ENCODE peak calls at places on chromosomes 4 and X, in six cellular contexts. G is NCI-H524, D is cerebellar cortex, S is endothelial cell, E is cardiac fibroblast, O is sigmoid colon. U is an unnamed sample.

GRCh38 chrX:39652336-39652735 is 445.4 kb downstream of the BCOR start:
- DNase-seq in D (peak; percentile 12), G (peak; percentile 43), O (no peak), E (peak; percentile 25), S (peak; percentile 10), U (peak; percentile 50)

GRCh38 chr4:110193822-110194761 is 4.3 kb downstream of the ELOVL6 start:
- DNase-seq in E (peak; percentile 98), S (peak; percentile 56), D (peak; percentile 93), O (peak; percentile 83), G (peak; percentile 51), U (peak; percentile 95)

GRCh38 chrX:17655232-17656034 is 81.9 kb upstream of the SCML1 start:
- DNase-seq in D (no peak), S (peak; percentile 8), E (no peak), G (no peak), O (no peak), U (no peak)

GRCh38 chrX:54808109-54808604 is 612 bp downstream of the MAGED2 start:
- DNase-seq in D (peak; percentile 72), O (peak; percentile 86), G (peak; percentile 92), E (no peak), S (peak; percentile 58), U (peak; percentile 74)

GRCh38 chr4:13922873-13923645 is 295.5 kb upstream of the BOD1L1 start:
- DNase-seq in G (no peak), D (no peak), E (no peak), S (no peak), O (no peak), U (no peak)

GRCh38 chr4:36278789-36279188 is 2.6 kb upstream of the DTHD1 start:
- DNase-seq in G (no peak), E (no peak), S (no peak), O (no peak), D (no peak), U (no peak)

GRCh38 chr4:130808492-130808891 is 1712.5 kb downstream of the C4orf33 start:
- DNase-seq in S (peak; percentile 9), D (no peak), E (peak; percentile 6), G (no peak), O (no peak), U (peak; percentile 26)

GRCh38 chr4:2260336-2261109 is 1.4 kb downstream of the MXD4 start:
- DNase-seq in O (peak; percentile 74), E (no peak), G (no peak), D (no peak), S (no peak), U (no peak)

GRCh38 chr4:103482471-103482870 is 237.3 kb downstream of the TACR3 start:
- DNase-seq in D (no peak), O (no peak), E (no peak), G (no peak), S (no peak), U (no peak)

GRCh38 chrX:40877869-40878268 is 142.5 kb upstream of the MED14 start:
- DNase-seq in O (no peak), E (peak; percentile 36), G (no peak), D (no peak), S (no peak), U (peak; percentile 11)

GRCh38 chr4:25756503-25756902 is 100.9 kb downstream of the SLC34A2 start:
- DNase-seq in O (no peak), D (no peak), S (no peak), E (no peak), G (no peak), U (no peak)

GRCh38 chr4:54794033-54794432 is 136.3 kb downstream of the KIT start:
- DNase-seq in S (no peak), D (no peak), O (no peak), E (no peak), G (no peak), U (no peak)

GRCh38 chr4:142435599-142436235 is 410.4 kb downstream of the INPP4B start:
- DNase-seq in E (no peak), O (no peak), G (peak; percentile 52), S (no peak), D (peak; percentile 26), U (peak; percentile 56)

GRCh38 chr4:82896755-82897154 is 3.8 kb upstream of the THAP9 start:
- DNase-seq in O (no peak), E (no peak), G (no peak), S (no peak), D (no peak), U (no peak)

GRCh38 chrX:120125444-120125843 is 9.7 kb upstream of the RHOXF1 start:
- DNase-seq in O (no peak), G (no peak), E (peak; percentile 2), D (no peak), S (no peak), U (no peak)

GRCh38 chr4:17463606-17464005 is 48.3 kb downstream of the QDPR start:
- DNase-seq in G (no peak), O (no peak), S (no peak), D (no peak), E (no peak), U (no peak)

GRCh38 chr4:73676881-73677323 is 56.7 kb upstream of the RASSF6 start:
- DNase-seq in D (no peak), S (no peak), O (no peak), E (peak; percentile 65), G (no peak), U (no peak)

GRCh38 chrX:104172121-104172520 is 5.9 kb downstream of the FAM199X start:
- DNase-seq in S (no peak), G (no peak), E (no peak), O (no peak), D (no peak), U (no peak)

GRCh38 chrX:104254442-104255115 is at the start of gene ESX1:
- DNase-seq in S (peak; percentile 6), D (no peak), E (no peak), O (no peak), G (peak; percentile 15), U (no peak)

GRCh38 chr4:164997324-164997723 is 19.9 kb upstream of the TRIM61 start:
- DNase-seq in G (no peak), E (peak; percentile 5), O (no peak), S (no peak), D (no peak), U (no peak)

GRCh38 chr4:100348472-100348871 is 158.2 kb upstream of the DDIT4L start:
- DNase-seq in G (no peak), O (no peak), E (peak; percentile 69), S (no peak), D (no peak), U (no peak)

GRCh38 chr4:1557221-1557597 is 126.9 kb downstream of the FAM53A start:
- DNase-seq in E (no peak), G (peak; percentile 48), D (peak; percentile 78), O (no peak), S (no peak), U (no peak)

GRCh38 chr4:111556861-111557260 is 588.4 kb upstream of the FAM241A start:
- DNase-seq in E (no peak), D (no peak), O (no peak), G (no peak), S (no peak), U (no peak)

GRCh38 chr4:77605210-77605902 is at the start of gene CXCL13:
- DNase-seq in E (no peak), O (no peak), G (no peak), D (no peak), S (no peak), U (no peak)

GRCh38 chr4:2354760-2355159 is 63.7 kb downstream of the ZFYVE28 start:
- DNase-seq in S (no peak), O (peak; percentile 46), E (no peak), G (no peak), D (no peak), U (no peak)

GRCh38 chr4:78119698-78120097 is 62.6 kb downstream of the FRAS1 start:
- DNase-seq in E (no peak), S (no peak), O (no peak), D (no peak), G (no peak), U (no peak)

GRCh38 chr4:168398589-168398988 is 80.0 kb upstream of the DDX60 start:
- DNase-seq in G (no peak), D (no peak), E (no peak), O (no peak), S (no peak), U (no peak)

GRCh38 chr4:169934794-169935400 is 91.3 kb downstream of the MFAP3L start:
- DNase-seq in D (no peak), G (no peak), E (no peak), S (no peak), O (no peak), U (no peak)

GRCh38 chr4:81256059-81256635 is 41.1 kb upstream of the PRKG2 start:
- DNase-seq in S (no peak), G (no peak), D (no peak), O (no peak), E (no peak), U (no peak)

GRCh38 chr4:4754641-4755040 is 104.8 kb upstream of the MSX1 start:
- DNase-seq in D (no peak), O (no peak), S (no peak), G (no peak), E (no peak), U (peak; percentile 81)

GRCh38 chr4:185535818-185536729 is 767 bp upstream of the PDLIM3 start:
- DNase-seq in E (peak; percentile 81), O (peak; percentile 88), D (peak; percentile 25), G (no peak), S (no peak), U (peak; percentile 22)

GRCh38 chr4:185312699-185313098 is 83.0 kb downstream of the LRP2BP start:
- DNase-seq in S (no peak), O (no peak), E (no peak), G (no peak), D (no peak), U (no peak)

GRCh38 chr4:126451237-126451885 is 1136.6 kb downstream of the FAT4 start:
- DNase-seq in E (no peak), G (no peak), D (no peak), S (no peak), O (no peak), U (no peak)

GRCh38 chr4:10728016-10728415 is 43.4 kb upstream of the CLNK start:
- DNase-seq in D (no peak), E (no peak), S (no peak), G (no peak), O (no peak), U (no peak)

GRCh38 chrX:50704360-50704759 is 109.6 kb downstream of the SHROOM4 start:
- DNase-seq in G (no peak), O (no peak), S (no peak), D (no peak), E (no peak), U (no peak)

GRCh38 chrX:48814722-48815121 is 11.6 kb upstream of the ERAS start:
- DNase-seq in G (no peak), O (no peak), E (no peak), S (no peak), D (no peak), U (no peak)

GRCh38 chr4:24495388-24495787 is 89.0 kb downstream of the DHX15 start:
- DNase-seq in D (no peak), S (no peak), G (no peak), E (no peak), O (no peak), U (no peak)

GRCh38 chr4:143713556-143714289 is 13.2 kb upstream of the FREM3 start:
- DNase-seq in E (no peak), D (no peak), O (no peak), G (no peak), S (no peak), U (no peak)